ENCODE peak calls at places on chromosomes 5 and 9, in eight cellular contexts. One of them, this sample, is unnamed.

GRCh38 chr5:158060216-158060615 is 201.3 kb upstream of the CLINT1 start:
- DNase-seq in heart right ventricle: no peak
- DNase-seq in left cardiac atrium: no peak
- DNase-seq in aorta: no peak
- DNase-seq in KBM-7: no peak
- DNase-seq in stimulated activated CD8-positive, alpha-beta memory T cell treated with anti-CD3 and anti-CD28 coated beads, Interleukin-15, amount 100 ng/mL, for 24 hours: no peak
- DNase-seq in stromal cell of bone marrow: no peak
- DNase-seq in NCI-H460: no peak
- DNase-seq in this sample: no peak

GRCh38 chr5:111930407-111930806 is 173.4 kb upstream of the NREP start:
- DNase-seq in heart right ventricle: no peak
- DNase-seq in left cardiac atrium: no peak
- DNase-seq in aorta: no peak
- DNase-seq in KBM-7: no peak
- DNase-seq in stimulated activated CD8-positive, alpha-beta memory T cell treated with anti-CD3 and anti-CD28 coated beads, Interleukin-15, amount 100 ng/mL, for 24 hours: no peak
- DNase-seq in stromal cell of bone marrow: no peak
- DNase-seq in NCI-H460: no peak
- DNase-seq in this sample: no peak

GRCh38 chr5:155068616-155069100 is 55.1 kb downstream of the KIF4B start:
- DNase-seq in heart right ventricle: no peak
- DNase-seq in left cardiac atrium: no peak
- DNase-seq in aorta: no peak
- DNase-seq in KBM-7: no peak
- DNase-seq in stimulated activated CD8-positive, alpha-beta memory T cell treated with anti-CD3 and anti-CD28 coated beads, Interleukin-15, amount 100 ng/mL, for 24 hours: no peak
- DNase-seq in stromal cell of bone marrow: no peak
- DNase-seq in NCI-H460: no peak
- DNase-seq in this sample: no peak

GRCh38 chr9:27865031-27865438 is 291.8 kb upstream of the C9orf72 start:
- DNase-seq in heart right ventricle: peak; percentile 4
- DNase-seq in left cardiac atrium: peak; percentile 14
- DNase-seq in aorta: no peak
- DNase-seq in KBM-7: no peak
- DNase-seq in stimulated activated CD8-positive, alpha-beta memory T cell treated with anti-CD3 and anti-CD28 coated beads, Interleukin-15, amount 100 ng/mL, for 24 hours: no peak
- DNase-seq in stromal cell of bone marrow: peak; percentile 63
- DNase-seq in NCI-H460: no peak
- DNase-seq in this sample: no peak

GRCh38 chr9:113609562-113610318 is 146.2 kb downstream of the RGS3 start:
- DNase-seq in heart right ventricle: peak; percentile 94
- DNase-seq in left cardiac atrium: peak; percentile 96
- DNase-seq in aorta: peak; percentile 92
- DNase-seq in KBM-7: no peak
- DNase-seq in stimulated activated CD8-positive, alpha-beta memory T cell treated with anti-CD3 and anti-CD28 coated beads, Interleukin-15, amount 100 ng/mL, for 24 hours: no peak
- DNase-seq in stromal cell of bone marrow: no peak
- DNase-seq in NCI-H460: no peak
- DNase-seq in this sample: no peak

GRCh38 chr5:111135946-111136345 is 43.8 kb downstream of the WDR36 start:
- DNase-seq in heart right ventricle: no peak
- DNase-seq in left cardiac atrium: no peak
- DNase-seq in aorta: no peak
- DNase-seq in KBM-7: no peak
- DNase-seq in stimulated activated CD8-positive, alpha-beta memory T cell treated with anti-CD3 and anti-CD28 coated beads, Interleukin-15, amount 100 ng/mL, for 24 hours: no peak
- DNase-seq in stromal cell of bone marrow: peak; percentile 40
- DNase-seq in NCI-H460: peak; percentile 11
- DNase-seq in this sample: no peak

GRCh38 chr5:160310140-160310909 is 2.0 kb downstream of the CCNJL start:
- DNase-seq in heart right ventricle: no peak
- DNase-seq in left cardiac atrium: no peak
- DNase-seq in aorta: no peak
- DNase-seq in KBM-7: no peak
- DNase-seq in stimulated activated CD8-positive, alpha-beta memory T cell treated with anti-CD3 and anti-CD28 coated beads, Interleukin-15, amount 100 ng/mL, for 24 hours: no peak
- DNase-seq in stromal cell of bone marrow: no peak
- DNase-seq in NCI-H460: no peak
- DNase-seq in this sample: no peak

GRCh38 chr5:135985946-135986345 is 31.2 kb upstream of the LECT2 start:
- DNase-seq in heart right ventricle: no peak
- DNase-seq in left cardiac atrium: no peak
- DNase-seq in aorta: no peak
- DNase-seq in KBM-7: no peak
- DNase-seq in stimulated activated CD8-positive, alpha-beta memory T cell treated with anti-CD3 and anti-CD28 coated beads, Interleukin-15, amount 100 ng/mL, for 24 hours: no peak
- DNase-seq in stromal cell of bone marrow: no peak
- DNase-seq in NCI-H460: no peak
- DNase-seq in this sample: no peak

GRCh38 chr9:120267929-120268328 is 312.0 kb downstream of the CDK5RAP2 start:
- DNase-seq in heart right ventricle: no peak
- DNase-seq in left cardiac atrium: no peak
- DNase-seq in aorta: no peak
- DNase-seq in KBM-7: no peak
- DNase-seq in stimulated activated CD8-positive, alpha-beta memory T cell treated with anti-CD3 and anti-CD28 coated beads, Interleukin-15, amount 100 ng/mL, for 24 hours: no peak
- DNase-seq in stromal cell of bone marrow: peak; percentile 21
- DNase-seq in NCI-H460: no peak
- DNase-seq in this sample: no peak

GRCh38 chr9:107246259-107247254 is 36.5 kb upstream of the RAD23B start:
- DNase-seq in heart right ventricle: no peak
- DNase-seq in left cardiac atrium: no peak
- DNase-seq in aorta: no peak
- DNase-seq in KBM-7: no peak
- DNase-seq in stimulated activated CD8-positive, alpha-beta memory T cell treated with anti-CD3 and anti-CD28 coated beads, Interleukin-15, amount 100 ng/mL, for 24 hours: no peak
- DNase-seq in stromal cell of bone marrow: no peak
- DNase-seq in NCI-H460: no peak
- DNase-seq in this sample: peak; percentile 55

GRCh38 chr9:21616082-21616778 is 134.1 kb upstream of the IFNE start:
- DNase-seq in heart right ventricle: no peak
- DNase-seq in left cardiac atrium: no peak
- DNase-seq in aorta: no peak
- DNase-seq in KBM-7: no peak
- DNase-seq in stimulated activated CD8-positive, alpha-beta memory T cell treated with anti-CD3 and anti-CD28 coated beads, Interleukin-15, amount 100 ng/mL, for 24 hours: no peak
- DNase-seq in stromal cell of bone marrow: peak; percentile 80
- DNase-seq in NCI-H460: peak; percentile 56
- DNase-seq in this sample: no peak

GRCh38 chr5:95823738-95824609 is 1.4 kb upstream of the GLRX start:
- DNase-seq in heart right ventricle: peak; percentile 66
- DNase-seq in left cardiac atrium: peak; percentile 74
- DNase-seq in aorta: peak; percentile 84
- DNase-seq in KBM-7: peak; percentile 80
- DNase-seq in stimulated activated CD8-positive, alpha-beta memory T cell treated with anti-CD3 and anti-CD28 coated beads, Interleukin-15, amount 100 ng/mL, for 24 hours: no peak
- DNase-seq in stromal cell of bone marrow: peak; percentile 94
- DNase-seq in NCI-H460: peak; percentile 95
- DNase-seq in this sample: no peak

GRCh38 chr9:113155911-113156559 is 5.2 kb downstream of the SLC31A2 start:
- DNase-seq in heart right ventricle: no peak
- DNase-seq in left cardiac atrium: no peak
- DNase-seq in aorta: no peak
- DNase-seq in KBM-7: peak; percentile 93
- DNase-seq in stimulated activated CD8-positive, alpha-beta memory T cell treated with anti-CD3 and anti-CD28 coated beads, Interleukin-15, amount 100 ng/mL, for 24 hours: no peak
- DNase-seq in stromal cell of bone marrow: no peak
- DNase-seq in NCI-H460: no peak
- DNase-seq in this sample: peak; percentile 49

GRCh38 chr5:174623438-174624019 is 100.9 kb upstream of the MSX2 start:
- DNase-seq in heart right ventricle: no peak
- DNase-seq in left cardiac atrium: no peak
- DNase-seq in aorta: no peak
- DNase-seq in KBM-7: no peak
- DNase-seq in stimulated activated CD8-positive, alpha-beta memory T cell treated with anti-CD3 and anti-CD28 coated beads, Interleukin-15, amount 100 ng/mL, for 24 hours: no peak
- DNase-seq in stromal cell of bone marrow: no peak
- DNase-seq in NCI-H460: peak; percentile 33
- DNase-seq in this sample: no peak

GRCh38 chr5:68130253-68130652 is 85.3 kb upstream of the PIK3R1 start:
- DNase-seq in heart right ventricle: no peak
- DNase-seq in left cardiac atrium: no peak
- DNase-seq in aorta: no peak
- DNase-seq in KBM-7: no peak
- DNase-seq in stimulated activated CD8-positive, alpha-beta memory T cell treated with anti-CD3 and anti-CD28 coated beads, Interleukin-15, amount 100 ng/mL, for 24 hours: no peak
- DNase-seq in stromal cell of bone marrow: no peak
- DNase-seq in NCI-H460: no peak
- DNase-seq in this sample: no peak

GRCh38 chr5:179243333-179243732 is 101.9 kb downstream of the ADAMTS2 start:
- DNase-seq in heart right ventricle: no peak
- DNase-seq in left cardiac atrium: peak; percentile 6
- DNase-seq in aorta: no peak
- DNase-seq in KBM-7: no peak
- DNase-seq in stimulated activated CD8-positive, alpha-beta memory T cell treated with anti-CD3 and anti-CD28 coated beads, Interleukin-15, amount 100 ng/mL, for 24 hours: no peak
- DNase-seq in stromal cell of bone marrow: peak; percentile 62
- DNase-seq in NCI-H460: no peak
- DNase-seq in this sample: no peak

GRCh38 chr5:138230261-138230660 is 17.1 kb upstream of the CDC23 start:
- DNase-seq in heart right ventricle: peak; percentile 53
- DNase-seq in left cardiac atrium: peak; percentile 76
- DNase-seq in aorta: peak; percentile 64
- DNase-seq in KBM-7: no peak
- DNase-seq in stimulated activated CD8-positive, alpha-beta memory T cell treated with anti-CD3 and anti-CD28 coated beads, Interleukin-15, amount 100 ng/mL, for 24 hours: no peak
- DNase-seq in stromal cell of bone marrow: peak; percentile 77
- DNase-seq in NCI-H460: no peak
- DNase-seq in this sample: no peak

GRCh38 chr9:9764821-9765220 is 848.0 kb downstream of the PTPRD start:
- DNase-seq in heart right ventricle: no peak
- DNase-seq in left cardiac atrium: no peak
- DNase-seq in aorta: no peak
- DNase-seq in KBM-7: no peak
- DNase-seq in stimulated activated CD8-positive, alpha-beta memory T cell treated with anti-CD3 and anti-CD28 coated beads, Interleukin-15, amount 100 ng/mL, for 24 hours: no peak
- DNase-seq in stromal cell of bone marrow: no peak
- DNase-seq in NCI-H460: no peak
- DNase-seq in this sample: no peak

GRCh38 chr9:87212563-87213154 is 265.4 kb upstream of the GAS1 start:
- DNase-seq in heart right ventricle: no peak
- DNase-seq in left cardiac atrium: no peak
- DNase-seq in aorta: no peak
- DNase-seq in KBM-7: no peak
- DNase-seq in stimulated activated CD8-positive, alpha-beta memory T cell treated with anti-CD3 and anti-CD28 coated beads, Interleukin-15, amount 100 ng/mL, for 24 hours: no peak
- DNase-seq in stromal cell of bone marrow: no peak
- DNase-seq in NCI-H460: no peak
- DNase-seq in this sample: no peak

GRCh38 chr9:38067611-38067891 is 1.5 kb downstream of the SHB start:
- DNase-seq in heart right ventricle: no peak
- DNase-seq in left cardiac atrium: peak; percentile 42
- DNase-seq in aorta: peak; percentile 67
- DNase-seq in KBM-7: no peak
- DNase-seq in stimulated activated CD8-positive, alpha-beta memory T cell treated with anti-CD3 and anti-CD28 coated beads, Interleukin-15, amount 100 ng/mL, for 24 hours: no peak
- DNase-seq in stromal cell of bone marrow: no peak
- DNase-seq in NCI-H460: no peak
- DNase-seq in this sample: no peak

GRCh38 chr5:172707285-172708182 is 63.5 kb downstream of the DUSP1 start:
- DNase-seq in heart right ventricle: no peak
- DNase-seq in left cardiac atrium: peak; percentile 63
- DNase-seq in aorta: peak; percentile 49
- DNase-seq in KBM-7: peak; percentile 63
- DNase-seq in stimulated activated CD8-positive, alpha-beta memory T cell treated with anti-CD3 and anti-CD28 coated beads, Interleukin-15, amount 100 ng/mL, for 24 hours: no peak
- DNase-seq in stromal cell of bone marrow: peak; percentile 35
- DNase-seq in NCI-H460: peak; percentile 84
- DNase-seq in this sample: peak; percentile 56

GRCh38 chr5:116574682-116575634 is at the start of gene SEMA6A:
- DNase-seq in heart right ventricle: peak; percentile 92
- DNase-seq in left cardiac atrium: peak; percentile 92
- DNase-seq in aorta: peak; percentile 87
- DNase-seq in KBM-7: peak; percentile 84
- DNase-seq in stimulated activated CD8-positive, alpha-beta memory T cell treated with anti-CD3 and anti-CD28 coated beads, Interleukin-15, amount 100 ng/mL, for 24 hours: peak; percentile 17
- DNase-seq in stromal cell of bone marrow: peak; percentile 59
- DNase-seq in NCI-H460: peak; percentile 82
- DNase-seq in this sample: peak; percentile 79

GRCh38 chr9:37679649-37680402 is 29.1 kb downstream of the FRMPD1 start:
- DNase-seq in heart right ventricle: no peak
- DNase-seq in left cardiac atrium: no peak
- DNase-seq in aorta: no peak
- DNase-seq in KBM-7: no peak
- DNase-seq in stimulated activated CD8-positive, alpha-beta memory T cell treated with anti-CD3 and anti-CD28 coated beads, Interleukin-15, amount 100 ng/mL, for 24 hours: no peak
- DNase-seq in stromal cell of bone marrow: no peak
- DNase-seq in NCI-H460: no peak
- DNase-seq in this sample: no peak

GRCh38 chr9:126378761-126379160 is 52.1 kb downstream of the MVB12B start:
- DNase-seq in heart right ventricle: no peak
- DNase-seq in left cardiac atrium: no peak
- DNase-seq in aorta: no peak
- DNase-seq in KBM-7: no peak
- DNase-seq in stimulated activated CD8-positive, alpha-beta memory T cell treated with anti-CD3 and anti-CD28 coated beads, Interleukin-15, amount 100 ng/mL, for 24 hours: no peak
- DNase-seq in stromal cell of bone marrow: no peak
- DNase-seq in NCI-H460: no peak
- DNase-seq in this sample: no peak

GRCh38 chr9:108674766-108675530 is 180.8 kb downstream of the ACTL7B start:
- DNase-seq in heart right ventricle: no peak
- DNase-seq in left cardiac atrium: no peak
- DNase-seq in aorta: no peak
- DNase-seq in KBM-7: no peak
- DNase-seq in stimulated activated CD8-positive, alpha-beta memory T cell treated with anti-CD3 and anti-CD28 coated beads, Interleukin-15, amount 100 ng/mL, for 24 hours: no peak
- DNase-seq in stromal cell of bone marrow: no peak
- DNase-seq in NCI-H460: no peak
- DNase-seq in this sample: no peak

GRCh38 chr9:24652181-24652580 is 106.5 kb upstream of the IZUMO3 start:
- DNase-seq in heart right ventricle: no peak
- DNase-seq in left cardiac atrium: no peak
- DNase-seq in aorta: no peak
- DNase-seq in KBM-7: no peak
- DNase-seq in stimulated activated CD8-positive, alpha-beta memory T cell treated with anti-CD3 and anti-CD28 coated beads, Interleukin-15, amount 100 ng/mL, for 24 hours: no peak
- DNase-seq in stromal cell of bone marrow: no peak
- DNase-seq in NCI-H460: no peak
- DNase-seq in this sample: no peak

GRCh38 chr9:100217536-100217935 is 118.5 kb downstream of the INVS start:
- DNase-seq in heart right ventricle: no peak
- DNase-seq in left cardiac atrium: no peak
- DNase-seq in aorta: no peak
- DNase-seq in KBM-7: no peak
- DNase-seq in stimulated activated CD8-positive, alpha-beta memory T cell treated with anti-CD3 and anti-CD28 coated beads, Interleukin-15, amount 100 ng/mL, for 24 hours: no peak
- DNase-seq in stromal cell of bone marrow: no peak
- DNase-seq in NCI-H460: no peak
- DNase-seq in this sample: peak; percentile 16

GRCh38 chr5:174910245-174910737 is 185.9 kb downstream of the MSX2 start:
- DNase-seq in heart right ventricle: peak; percentile 57
- DNase-seq in left cardiac atrium: peak; percentile 66
- DNase-seq in aorta: peak; percentile 68
- DNase-seq in KBM-7: peak; percentile 69
- DNase-seq in stimulated activated CD8-positive, alpha-beta memory T cell treated with anti-CD3 and anti-CD28 coated beads, Interleukin-15, amount 100 ng/mL, for 24 hours: peak; percentile 25
- DNase-seq in stromal cell of bone marrow: peak; percentile 20
- DNase-seq in NCI-H460: peak; percentile 64
- DNase-seq in this sample: peak; percentile 85

GRCh38 chr5:79742549-79743136 is 53.0 kb downstream of the CMYA5 start:
- DNase-seq in heart right ventricle: no peak
- DNase-seq in left cardiac atrium: no peak
- DNase-seq in aorta: no peak
- DNase-seq in KBM-7: no peak
- DNase-seq in stimulated activated CD8-positive, alpha-beta memory T cell treated with anti-CD3 and anti-CD28 coated beads, Interleukin-15, amount 100 ng/mL, for 24 hours: no peak
- DNase-seq in stromal cell of bone marrow: no peak
- DNase-seq in NCI-H460: no peak
- DNase-seq in this sample: no peak